ENCODE peak calls at places on chromosome 9, in four cellular contexts. One of them, this sample, is unnamed.

GRCh38 chr9:108093773-108094675 is 604.5 kb upstream of the KLF4 start:
- DNase-seq in PC-9: peak; percentile 79
- DNase-seq in mesenchymal stem cell: no peak
- DNase-seq in CD4-positive, alpha-beta memory T cell: no peak
- DNase-seq in this sample: no peak

GRCh38 chr9:77673912-77674791 is 26.0 kb upstream of the GNA14 start:
- DNase-seq in mesenchymal stem cell: peak; percentile 12
- DNase-seq in CD4-positive, alpha-beta memory T cell: no peak
- DNase-seq in PC-9: no peak
- DNase-seq in this sample: no peak

GRCh38 chr9:886886-887285 is 45.4 kb downstream of the DMRT1 start:
- DNase-seq in PC-9: no peak
- DNase-seq in CD4-positive, alpha-beta memory T cell: no peak
- DNase-seq in mesenchymal stem cell: no peak
- DNase-seq in this sample: no peak

GRCh38 chr9:5582835-5583195 is 46.1 kb upstream of the RIC1 start:
- DNase-seq in mesenchymal stem cell: peak; percentile 70
- DNase-seq in CD4-positive, alpha-beta memory T cell: peak; percentile 61
- DNase-seq in PC-9: no peak
- DNase-seq in this sample: no peak

GRCh38 chr9:966936-967335 is 9.5 kb upstream of the DMRT3 start:
- DNase-seq in PC-9: no peak
- DNase-seq in CD4-positive, alpha-beta memory T cell: no peak
- DNase-seq in mesenchymal stem cell: no peak
- DNase-seq in this sample: no peak

GRCh38 chr9:2066312-2067273 is 51.4 kb downstream of the SMARCA2 start:
- DNase-seq in mesenchymal stem cell: peak; percentile 11
- DNase-seq in CD4-positive, alpha-beta memory T cell: peak; percentile 46
- DNase-seq in PC-9: no peak
- DNase-seq in this sample: peak; percentile 51

GRCh38 chr9:114516913-114517312 is 11.6 kb upstream of the WHRN start:
- DNase-seq in CD4-positive, alpha-beta memory T cell: no peak
- DNase-seq in PC-9: no peak
- DNase-seq in mesenchymal stem cell: peak; percentile 76
- DNase-seq in this sample: no peak

GRCh38 chr9:127979333-127980055 is 1.3 kb downstream of the EEIG1 start:
- DNase-seq in PC-9: no peak
- DNase-seq in mesenchymal stem cell: peak; percentile 68
- DNase-seq in CD4-positive, alpha-beta memory T cell: no peak
- DNase-seq in this sample: peak; percentile 37

GRCh38 chr9:18327106-18327505 is 146.8 kb upstream of the ADAMTSL1 start:
- DNase-seq in CD4-positive, alpha-beta memory T cell: no peak
- DNase-seq in mesenchymal stem cell: no peak
- DNase-seq in PC-9: no peak
- DNase-seq in this sample: no peak

GRCh38 chr9:96008502-96009222 is 133.2 kb downstream of the ERCC6L2 start:
- DNase-seq in mesenchymal stem cell: no peak
- DNase-seq in PC-9: no peak
- DNase-seq in CD4-positive, alpha-beta memory T cell: no peak
- DNase-seq in this sample: no peak

GRCh38 chr9:27572566-27572917 is 739 bp downstream of the C9orf72 start:
- DNase-seq in CD4-positive, alpha-beta memory T cell: peak; percentile 68
- DNase-seq in mesenchymal stem cell: peak; percentile 83
- DNase-seq in PC-9: peak; percentile 74
- DNase-seq in this sample: peak; percentile 16

GRCh38 chr9:93657331-93658111 is 81.1 kb downstream of the PHF2 start:
- DNase-seq in PC-9: no peak
- DNase-seq in CD4-positive, alpha-beta memory T cell: no peak
- DNase-seq in mesenchymal stem cell: no peak
- DNase-seq in this sample: no peak

GRCh38 chr9:79471577-79472543 is 99.9 kb upstream of the TLE4 start:
- DNase-seq in PC-9: no peak
- DNase-seq in CD4-positive, alpha-beta memory T cell: peak; percentile 4
- DNase-seq in mesenchymal stem cell: peak; percentile 25
- DNase-seq in this sample: peak; percentile 61

GRCh38 chr9:72995131-72996024 is 42.5 kb upstream of the ALDH1A1 start:
- DNase-seq in mesenchymal stem cell: no peak
- DNase-seq in CD4-positive, alpha-beta memory T cell: no peak
- DNase-seq in PC-9: no peak
- DNase-seq in this sample: no peak

GRCh38 chr9:92986175-92987110 is 39.1 kb downstream of the FGD3 start:
- DNase-seq in CD4-positive, alpha-beta memory T cell: peak; percentile 62
- DNase-seq in PC-9: no peak
- DNase-seq in mesenchymal stem cell: peak; percentile 1
- DNase-seq in this sample: peak; percentile 39

GRCh38 chr9:34380034-34380510 is 3.4 kb upstream of the MYORG start:
- DNase-seq in CD4-positive, alpha-beta memory T cell: no peak
- DNase-seq in PC-9: no peak
- DNase-seq in mesenchymal stem cell: peak; percentile 39
- DNase-seq in this sample: peak; percentile 21

DNA sequence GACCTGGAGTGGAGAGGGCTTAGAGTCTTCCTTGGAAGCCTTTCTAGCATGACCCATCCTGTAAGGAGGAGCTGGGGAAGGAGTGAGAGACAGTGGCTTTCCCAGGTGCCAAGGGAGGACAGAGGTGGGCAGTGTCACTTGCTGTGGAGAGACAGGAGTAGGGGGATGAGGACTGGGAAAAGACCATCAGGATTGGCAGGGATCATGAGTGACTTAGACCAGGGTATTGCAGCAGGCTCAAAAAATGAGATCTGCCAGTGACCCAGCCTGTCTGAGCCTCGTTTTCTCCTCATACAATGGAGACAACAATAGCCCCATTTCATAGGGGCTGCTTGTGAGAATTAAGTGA is 2.4 kb downstream of the TMOD1 start:
- DNase-seq in mesenchymal stem cell: no peak
- DNase-seq in CD4-positive, alpha-beta memory T cell: no peak
- DNase-seq in PC-9: no peak
- DNase-seq in this sample: no peak
- H3K27ac ChIP-seq in mesenchymal stem cell: no peak overlapping the region
- H3K27ac ChIP-seq in CD4-positive, alpha-beta memory T cell: no peak overlapping the region
- H3K27ac ChIP-seq in PC-9: no peak overlapping the region
- H3K27ac ChIP-seq in this sample: no peak overlapping the region

DNA sequence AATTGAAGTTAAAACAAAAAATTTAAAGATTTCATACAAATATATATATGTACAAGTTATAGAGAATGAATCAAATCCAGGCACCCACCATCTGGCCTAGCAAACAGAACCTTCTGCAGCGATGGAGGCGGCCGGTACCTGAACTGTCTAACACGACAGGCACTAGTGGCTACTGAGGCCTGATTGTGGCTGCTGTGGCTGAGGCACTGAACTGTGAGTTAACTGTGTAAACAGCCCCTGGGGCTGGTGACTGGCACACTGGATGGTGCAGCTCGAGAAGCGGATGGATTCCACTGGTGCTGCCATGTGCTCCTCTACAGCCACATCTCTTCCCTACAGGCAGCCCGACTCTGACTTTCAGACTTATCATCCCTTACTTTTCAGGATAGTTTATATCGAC is 82.4 kb downstream of the RAPGEF1 start:
- DNase-seq in mesenchymal stem cell: no peak
- DNase-seq in CD4-positive, alpha-beta memory T cell: no peak
- DNase-seq in PC-9: peak; percentile 70
- DNase-seq in this sample: no peak
- H3K4me3 ChIP-seq in mesenchymal stem cell: no peak overlapping the region
- H3K4me3 ChIP-seq in CD4-positive, alpha-beta memory T cell: no peak overlapping the region
- H3K4me3 ChIP-seq in PC-9: peak overlapping the region; percentile 27
- H3K4me3 ChIP-seq in this sample: no peak overlapping the region

GRCh38 chr9:136296434-136297015 is 7.4 kb downstream of the CCDC187 start:
- DNase-seq in PC-9: peak; percentile 43
- DNase-seq in mesenchymal stem cell: no peak
- DNase-seq in CD4-positive, alpha-beta memory T cell: no peak
- DNase-seq in this sample: no peak
- H3K27ac ChIP-seq in PC-9: no peak overlapping the region
- H3K27ac ChIP-seq in mesenchymal stem cell: no peak overlapping the region
- H3K27ac ChIP-seq in CD4-positive, alpha-beta memory T cell: no peak overlapping the region
- H3K27ac ChIP-seq in this sample: no peak overlapping the region

GRCh38 chr9:21974542-21975409 is 19.4 kb downstream of the CDKN2A start:
- DNase-seq in mesenchymal stem cell: peak; percentile 58
- DNase-seq in CD4-positive, alpha-beta memory T cell: peak; percentile 41
- DNase-seq in PC-9: peak; percentile 72
- DNase-seq in this sample: no peak
- H3K4me3 ChIP-seq in mesenchymal stem cell: peak overlapping the region; percentile 69
- H3K4me3 ChIP-seq in CD4-positive, alpha-beta memory T cell: no peak overlapping the region
- H3K4me3 ChIP-seq in PC-9: peak overlapping the region; percentile 65
- H3K4me3 ChIP-seq in this sample: no peak overlapping the region

GRCh38 chr9:133524679-133525228 is at the start of gene MYMK:
- DNase-seq in CD4-positive, alpha-beta memory T cell: no peak
- DNase-seq in mesenchymal stem cell: no peak
- DNase-seq in PC-9: no peak
- DNase-seq in this sample: no peak
- H3K27ac ChIP-seq in CD4-positive, alpha-beta memory T cell: no peak within 1 kb of the TSS
- H3K27ac ChIP-seq in mesenchymal stem cell: no peak within 1 kb of the TSS
- H3K27ac ChIP-seq in PC-9: no peak within 1 kb of the TSS
- H3K27ac ChIP-seq in this sample: no peak within 1 kb of the TSS

GRCh38 chr9:129068110-129068509 is 12.8 kb upstream of the DOLPP1 start:
- DNase-seq in mesenchymal stem cell: no peak
- DNase-seq in CD4-positive, alpha-beta memory T cell: no peak
- DNase-seq in PC-9: peak; percentile 17
- DNase-seq in this sample: no peak
- H3K4me3 ChIP-seq in mesenchymal stem cell: no peak overlapping the region
- H3K4me3 ChIP-seq in CD4-positive, alpha-beta memory T cell: no peak overlapping the region
- H3K4me3 ChIP-seq in PC-9: no peak overlapping the region
- H3K4me3 ChIP-seq in this sample: no peak overlapping the region

GRCh38 chr9:125852386-125852785 is 105.2 kb downstream of the PBX3 start:
- DNase-seq in PC-9: no peak
- DNase-seq in CD4-positive, alpha-beta memory T cell: no peak
- DNase-seq in mesenchymal stem cell: no peak
- DNase-seq in this sample: no peak
- H3K27ac ChIP-seq in PC-9: no peak overlapping the region
- H3K27ac ChIP-seq in CD4-positive, alpha-beta memory T cell: no peak overlapping the region
- H3K27ac ChIP-seq in mesenchymal stem cell: no peak overlapping the region
- H3K27ac ChIP-seq in this sample: no peak overlapping the region